ENCODE peak calls at places on chromosomes 1 and 21, in eight cellular contexts. T is mucosa of descending colon; I is body of pancreas; J is upper lobe of left lung; A is GM23248; K is right lobe of liver; L is CD4-positive, CD25-positive, alpha-beta regulatory T cell; O is CD4-positive, alpha-beta T cell. P is an unnamed sample. For H3K9me3, the result is how much of the 10 kb centered on the place peaks cover.

GRCh38 chr21:46222436-46223116 is 6.0 kb downstream of the LSS start:
- DNase-seq in K (no peak), A (no peak), L (no peak), J (no peak), O (no peak), I (no peak), T (no peak), P (peak)

GRCh38 chr1:13517193-13517812 is 3.5 kb upstream of the LRRC38 start:
- DNase-seq in O (no peak), K (no peak), J (no peak), T (no peak), L (no peak), I (peak), A (peak), P (no peak)

GRCh38 chr1:180948357-180948756 is 35.7 kb downstream of the KIAA1614 start:
- DNase-seq in L (no peak), K (peak), J (no peak), O (no peak), A (no peak), I (no peak), T (no peak), P (peak)

GRCh38 chr1:171251741-171252300 is 3.5 kb downstream of the FMO1 start:
- DNase-seq in J (peak), O (no peak), A (peak), T (peak), L (peak), I (peak), K (no peak), P (no peak)

GRCh38 chr1:84711091-84711490 is 20.8 kb upstream of the SSX2IP start:
- DNase-seq in I (no peak), A (no peak), K (no peak), J (no peak), L (no peak), O (no peak), T (no peak), P (no peak)

GRCh38 chr21:42009018-42009830 is 936 bp downstream of the ZBTB21 start:
- DNase-seq in K (peak), T (peak), A (peak), O (peak), L (no peak), I (peak), J (no peak), P (no peak)

GRCh38 chr1:232954594-232955365 is 4.4 kb downstream of the NTPCR start:
- DNase-seq in I (no peak), O (no peak), L (no peak), K (no peak), T (no peak), J (no peak), A (no peak), P (no peak)

GRCh38 chr1:201119826-201120225 is 7.2 kb downstream of the ASCL5 start:
- DNase-seq in A (no peak), L (no peak), I (no peak), J (no peak), O (no peak), K (no peak), T (no peak), P (no peak)

GRCh38 chr21:44794031-44794374 is 7.6 kb downstream of the UBE2G2 start:
- DNase-seq in A (no peak), T (no peak), O (no peak), J (no peak), I (no peak), K (no peak), L (no peak), P (no peak)

GRCh38 chr21:45074818-45075605 is 632 bp downstream of the ADARB1 start:
- DNase-seq in T (no peak), K (no peak), L (no peak), I (no peak), J (peak), O (no peak), A (peak), P (no peak)

GRCh38 chr1:201827321-201828281 is 1.4 kb upstream of the IPO9 start:
- DNase-seq in K (no peak), A (peak), T (no peak), O (no peak), J (no peak), L (no peak), I (no peak), P (no peak)

GRCh38 chr1:84462118-84462517 is 16.9 kb upstream of the RPF1 start:
- DNase-seq in T (no peak), L (no peak), I (no peak), J (no peak), K (no peak), O (no peak), A (no peak), P (no peak)

GRCh38 chr1:41354956-41355355 is 6.3 kb upstream of the FOXO6 start:
- DNase-seq in J (no peak), I (no peak), K (peak), T (no peak), L (no peak), A (no peak), O (no peak), P (no peak)

GRCh38 chr1:206685749-206686485 is 1.2 kb downstream of the MAPKAPK2 start:
- DNase-seq in T (peak), K (peak), A (peak), L (peak), I (peak), O (peak), J (peak), P (peak)

GRCh38 chr1:110979154-110979553 is 15.4 kb upstream of the LRIF1 start:
- DNase-seq in I (no peak), T (no peak), O (no peak), K (no peak), J (no peak), A (no peak), L (no peak), P (no peak)
- H3K9me3 ChIP-seq in I (under half), T (under half), O (under half), K (under half), J (under half), A (under half), L (under half), P (under half)

GRCh38 chr1:4778056-4778455 is 123.6 kb downstream of the AJAP1 start:
- DNase-seq in I (peak), L (no peak), T (no peak), O (no peak), K (no peak), J (no peak), A (no peak), P (no peak)
- H3K9me3 ChIP-seq in I (under half), L (under half), T (under half), O (under half), K (under half), J (under half), A (under half), P (under half)

DNA sequence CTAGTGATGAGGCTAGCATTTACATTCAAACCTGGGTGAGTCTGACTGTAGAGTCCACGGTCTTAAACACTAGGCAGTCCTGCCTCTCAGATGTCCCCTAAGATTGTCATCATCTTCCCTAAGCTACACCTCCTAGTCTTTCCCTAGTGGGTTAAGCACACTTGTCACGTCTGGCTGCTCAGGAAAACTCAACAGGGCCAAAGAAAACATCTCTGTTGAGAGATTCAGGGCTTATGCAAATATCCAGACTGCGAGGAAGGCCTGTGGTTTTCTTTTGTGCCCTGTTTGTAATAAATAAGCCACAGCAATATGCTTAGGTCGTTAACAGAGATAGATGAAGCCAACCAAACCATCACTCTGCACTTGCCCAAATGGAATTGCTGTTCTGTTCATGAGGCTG is 472.5 kb upstream of the DEPDC1 start:
- DNase-seq in J (no peak), T (no peak), I (no peak), L (no peak), A (no peak), K (no peak), O (no peak), P (no peak)
- H3K9me3 ChIP-seq in J (under half), T (under half), I (under half), L (under half), A (under half), K (under half), O (under half), P (under half)

GRCh38 chr1:106787511-106787910 is 269.0 kb upstream of the PRMT6 start:
- DNase-seq in I (no peak), L (no peak), O (no peak), J (no peak), K (no peak), A (no peak), T (no peak), P (no peak)

GRCh38 chr1:106791041-106791440 is 265.4 kb upstream of the PRMT6 start:
- DNase-seq in K (no peak), J (no peak), A (no peak), O (no peak), L (no peak), I (no peak), T (no peak), P (no peak)

DNA sequence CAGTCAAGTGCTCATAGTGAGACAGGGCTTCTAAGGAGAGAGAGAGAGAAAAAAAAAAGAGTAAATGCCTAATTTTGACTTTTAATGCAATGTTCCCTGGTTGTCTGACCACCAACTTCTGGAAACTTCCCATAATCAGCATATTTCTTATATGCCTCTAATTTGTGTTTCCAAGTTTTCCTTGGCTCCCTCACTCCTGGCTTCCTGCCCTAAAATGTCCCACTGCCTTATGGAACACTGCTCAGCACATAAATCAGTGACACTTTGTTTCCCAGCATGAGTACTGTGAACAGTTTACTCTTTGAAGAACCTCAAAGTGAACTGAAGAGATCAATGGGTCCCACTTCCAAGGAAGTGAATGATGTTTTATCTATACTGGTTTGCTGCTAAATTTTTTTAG is 271.3 kb upstream of the PRMT6 start:
- DNase-seq in A (no peak), T (no peak), I (no peak), J (no peak), K (no peak), O (no peak), L (no peak), P (no peak)
- H3K9me3 ChIP-seq in A (under half), T (under half), I (under half), J (under half), K (under half), O (under half), L (under half), P (under half)

DNA sequence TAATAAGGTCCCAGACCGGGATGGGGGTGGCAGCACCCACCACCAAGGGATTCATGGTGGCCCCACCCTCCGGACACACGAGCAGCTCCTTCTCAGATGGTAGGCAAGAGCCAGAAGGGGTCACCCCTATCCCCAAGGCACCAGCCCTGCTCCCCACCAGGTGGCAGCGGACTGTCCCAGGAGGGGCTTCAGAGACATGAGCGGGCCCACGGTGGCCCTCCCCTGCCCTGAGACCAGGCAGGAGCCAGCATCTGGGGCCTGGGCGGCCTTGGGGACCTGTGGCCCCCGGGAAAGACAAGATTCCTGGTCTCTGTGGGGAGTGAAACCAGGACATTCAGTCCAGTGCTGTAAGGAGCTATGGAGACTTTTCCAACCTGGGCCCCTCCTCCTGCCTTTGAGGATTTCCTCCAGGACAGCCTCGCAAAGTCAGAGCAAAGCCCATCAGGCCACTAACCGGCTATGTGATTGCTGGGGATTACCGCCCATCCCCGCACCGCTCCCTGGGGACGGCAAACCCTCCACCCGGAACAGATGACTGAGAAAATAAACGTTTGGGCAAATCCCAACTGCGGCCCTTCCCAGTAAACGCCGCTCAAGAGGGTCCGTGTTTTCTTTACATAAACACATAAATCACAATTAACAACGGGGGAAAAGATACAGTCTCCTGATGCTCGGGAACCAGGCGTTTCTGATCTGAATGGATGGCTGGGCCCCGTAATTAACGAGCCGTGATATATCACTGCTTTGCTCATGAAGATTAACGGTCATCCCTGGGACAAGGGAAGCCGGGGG is 50.9 kb upstream of the ARHGEF16 start:
- DNase-seq in T (no peak), K (no peak), I (no peak), O (no peak), A (no peak), L (no peak), J (peak), P (no peak)
- H3K9me3 ChIP-seq in T (under half), K (under half), I (under half), O (under half), A (under half), L (under half), J (under half), P (under half)

GRCh38 chr21:40731206-40731605 is 115.8 kb downstream of the DSCAM start:
- DNase-seq in A (no peak), I (no peak), L (no peak), K (no peak), O (no peak), J (no peak), T (no peak), P (no peak)

GRCh38 chr21:40730051-40730760 is 116.8 kb downstream of the DSCAM start:
- DNase-seq in I (no peak), K (no peak), O (no peak), T (no peak), J (no peak), A (no peak), L (no peak), P (no peak)

GRCh38 chr21:40732243-40732642 is 114.7 kb downstream of the DSCAM start:
- DNase-seq in T (no peak), I (no peak), J (no peak), O (no peak), A (no peak), K (no peak), L (no peak), P (no peak)

GRCh38 chr21:40732998-40733397 is 114.0 kb downstream of the DSCAM start:
- DNase-seq in J (no peak), I (no peak), A (no peak), T (no peak), K (no peak), L (no peak), O (no peak), P (no peak)

GRCh38 chr21:40736145-40736544 is 110.8 kb downstream of the DSCAM start:
- DNase-seq in L (no peak), T (no peak), O (no peak), A (no peak), K (no peak), I (no peak), J (no peak), P (no peak)
- H3K9me3 ChIP-seq in L (under half), T (under half), O (under half), A (under half), K (under half), I (under half), J (under half), P (under half)

DNA sequence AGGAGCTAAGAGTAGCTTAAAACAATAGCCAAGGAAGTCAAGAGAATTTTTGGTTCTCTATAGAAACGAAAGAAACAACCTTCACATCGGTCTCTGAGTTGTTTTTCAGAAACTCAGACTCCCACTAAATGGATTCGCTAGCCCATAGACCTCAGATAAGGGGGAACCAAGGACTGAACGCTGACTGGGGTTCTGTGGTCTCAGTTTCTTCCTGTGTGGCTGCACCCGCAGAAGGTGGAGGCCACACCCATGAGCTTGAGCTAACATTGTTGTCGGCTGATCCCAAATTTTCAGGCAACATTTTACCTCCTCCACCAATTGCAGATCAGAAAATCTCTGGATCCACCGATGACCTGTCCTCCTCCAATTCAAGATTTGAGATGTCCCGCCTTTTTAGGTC is 456.1 kb downstream of the AJAP1 start:
- DNase-seq in O (no peak), L (no peak), A (no peak), J (no peak), I (no peak), K (no peak), T (no peak), P (no peak)
- H3K9me3 ChIP-seq in O (under half), L (under half), A (under half), J (under half), I (under half), K (under half), T (under half), P (under half)

GRCh38 chr1:152411846-152412245 is 2.2 kb downstream of the CRNN start:
- DNase-seq in A (no peak), O (no peak), J (no peak), T (no peak), L (no peak), K (no peak), I (no peak), P (no peak)

GRCh38 chr1:152410028-152410427 is 4.0 kb downstream of the CRNN start:
- DNase-seq in T (no peak), L (no peak), J (no peak), A (no peak), K (no peak), I (no peak), O (no peak), P (no peak)

GRCh38 chr1:152410599-152410998 is 3.5 kb downstream of the CRNN start:
- DNase-seq in L (no peak), A (peak), K (no peak), T (no peak), J (peak), I (peak), O (no peak), P (no peak)

GRCh38 chr1:152408664-152409063 is 5.4 kb downstream of the CRNN start:
- DNase-seq in O (no peak), A (no peak), K (no peak), T (no peak), I (no peak), L (no peak), J (no peak), P (no peak)

DNA sequence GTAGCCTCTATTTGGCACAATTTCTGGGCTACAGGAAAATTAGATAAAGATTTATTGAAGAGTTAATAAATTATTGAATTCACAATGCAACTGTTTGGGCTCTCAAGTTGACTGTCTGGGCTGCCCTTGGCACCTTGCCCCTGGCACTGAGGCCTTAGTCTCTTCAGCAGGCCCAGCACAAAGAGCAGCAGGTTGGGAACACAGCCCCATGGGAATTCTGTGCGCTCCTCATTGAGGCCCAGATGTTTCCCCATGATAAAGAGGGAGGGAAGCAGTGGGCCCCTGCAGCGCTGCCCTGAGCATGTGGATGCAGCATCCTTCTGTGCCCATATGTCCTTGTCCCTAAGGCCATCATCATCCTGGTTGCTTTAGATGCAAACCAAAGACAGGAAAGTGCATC is 2.9 kb downstream of the CRNN start:
- DNase-seq in I (peak), T (no peak), L (no peak), J (no peak), A (no peak), K (peak), O (no peak), P (no peak)
- H3K9me3 ChIP-seq in I (under half), T (under half), L (under half), J (under half), A (under half), K (under half), O (under half), P (under half)

GRCh38 chr1:53619088-53619810 is 119.7 kb downstream of the GLIS1 start:
- DNase-seq in T (no peak), L (no peak), A (no peak), K (peak), O (no peak), I (no peak), J (no peak), P (no peak)
- H3K9me3 ChIP-seq in T (under half), L (under half), A (under half), K (under half), O (under half), I (under half), J (under half), P (under half)

P was measured in breast epithelium.